ENCODE peak calls at places on chromosomes 11 and 22, in ten cellular contexts. T is tibial artery, O is heart right ventricle, S is iPS DF 6.9, Z is IMR-90, V is psoas muscle, Y is neural progenitor cell, A is adrenal gland, L is uterus, Q is mesenchymal stem cell. H is an unnamed sample. For H3K36me3 and H3K4me1, the result is how much of the 10 kb centered on the place peaks cover.

GRCh38 chr11:110422306-110422924 is 7.3 kb upstream of the FDX1 start:
- DNase-seq in T (no peak), O (no peak), S (no peak), Z (no peak), V (no peak), Y (no peak), A (no peak), L (no peak), Q (no peak), H (no peak)

GRCh38 chr11:116657842-116658825 is 114.7 kb downstream of the BUD13 start:
- DNase-seq in T (no peak), O (no peak), S (no peak), Z (no peak), V (no peak), Y (no peak), A (no peak), L (no peak), Q (no peak), H (no peak)

GRCh38 chr11:17351171-17351509 is 460 bp upstream of the NCR3LG1 start:
- DNase-seq in T (no peak), O (no peak), S (no peak), Z (no peak), V (no peak), Y (no peak), A (no peak), L (no peak), Q (no peak), H (no peak)

GRCh38 chr11:77201370-77201769 is 73.3 kb downstream of the MYO7A start:
- DNase-seq in T (peak), O (no peak), S (no peak), Z (no peak), V (no peak), Y (no peak), A (no peak), L (no peak), Q (no peak), H (no peak)

GRCh38 chr11:119788911-119789560 is 60.0 kb upstream of the NECTIN1 start:
- DNase-seq in T (peak), O (no peak), S (no peak), Z (no peak), V (no peak), Y (no peak), A (no peak), L (no peak), Q (no peak), H (no peak)

GRCh38 chr11:61543606-61544306 is 35.2 kb downstream of the LRRC10B start:
- DNase-seq in T (no peak), O (no peak), S (no peak), Z (peak), V (no peak), Y (no peak), A (no peak), L (no peak), Q (no peak), H (no peak)

GRCh38 chr22:42805016-42805997 is 51.8 kb downstream of the ARFGAP3 start:
- DNase-seq in T (no peak), O (peak), S (no peak), Z (no peak), V (peak), Y (peak), A (peak), L (peak), Q (no peak), H (peak)

GRCh38 chr11:94674005-94674491 is 94.1 kb upstream of the AMOTL1 start:
- DNase-seq in T (no peak), O (no peak), S (no peak), Z (no peak), V (peak), Y (no peak), A (peak), L (peak), Q (no peak), H (no peak)

GRCh38 chr11:821513-822371 is 3.0 kb downstream of the PNPLA2 start:
- DNase-seq in T (no peak), O (peak), S (no peak), Z (no peak), V (peak), Y (no peak), A (peak), L (no peak), Q (no peak), H (no peak)

GRCh38 chr11:21810650-21811049 is 382.2 kb upstream of the ANO5 start:
- DNase-seq in T (no peak), O (no peak), S (no peak), Z (no peak), V (peak), Y (no peak), A (no peak), L (no peak), Q (no peak), H (no peak)

GRCh38 chr11:103241574-103241973 is 132.3 kb downstream of the DYNC2H1 start:
- DNase-seq in T (no peak), O (no peak), S (no peak), Z (no peak), V (no peak), Y (no peak), A (no peak), L (no peak), Q (no peak), H (no peak)

DNA sequence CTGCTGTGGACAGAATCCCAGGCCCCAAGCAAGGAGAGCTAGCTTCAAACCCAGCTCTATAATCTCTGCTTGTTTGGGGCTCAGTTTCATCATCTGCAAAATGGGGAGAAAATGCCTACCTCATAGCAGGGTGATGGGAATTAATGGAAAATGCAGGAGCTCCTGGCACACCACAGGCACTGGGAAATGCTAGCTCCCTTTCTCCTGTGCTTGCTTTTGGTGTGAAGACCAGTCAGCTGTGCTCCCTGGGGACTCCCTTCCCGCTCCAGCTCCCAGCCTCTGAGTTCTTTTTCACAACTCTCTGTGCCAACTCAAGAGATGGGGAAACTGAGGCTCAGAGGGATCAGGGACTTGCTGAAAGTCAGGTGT is 8.2 kb upstream of the SERPINH1 start:
- DNase-seq in T (no peak), O (no peak), S (no peak), Z (no peak), V (no peak), Y (no peak), A (no peak), L (no peak), Q (peak), H (no peak)
- H3K27ac ChIP-seq in T (peak), O (peak), S (no peak), Z (peak), V (peak), Y (peak), A (peak), L (peak), Q (no peak), H (no peak)

DNA sequence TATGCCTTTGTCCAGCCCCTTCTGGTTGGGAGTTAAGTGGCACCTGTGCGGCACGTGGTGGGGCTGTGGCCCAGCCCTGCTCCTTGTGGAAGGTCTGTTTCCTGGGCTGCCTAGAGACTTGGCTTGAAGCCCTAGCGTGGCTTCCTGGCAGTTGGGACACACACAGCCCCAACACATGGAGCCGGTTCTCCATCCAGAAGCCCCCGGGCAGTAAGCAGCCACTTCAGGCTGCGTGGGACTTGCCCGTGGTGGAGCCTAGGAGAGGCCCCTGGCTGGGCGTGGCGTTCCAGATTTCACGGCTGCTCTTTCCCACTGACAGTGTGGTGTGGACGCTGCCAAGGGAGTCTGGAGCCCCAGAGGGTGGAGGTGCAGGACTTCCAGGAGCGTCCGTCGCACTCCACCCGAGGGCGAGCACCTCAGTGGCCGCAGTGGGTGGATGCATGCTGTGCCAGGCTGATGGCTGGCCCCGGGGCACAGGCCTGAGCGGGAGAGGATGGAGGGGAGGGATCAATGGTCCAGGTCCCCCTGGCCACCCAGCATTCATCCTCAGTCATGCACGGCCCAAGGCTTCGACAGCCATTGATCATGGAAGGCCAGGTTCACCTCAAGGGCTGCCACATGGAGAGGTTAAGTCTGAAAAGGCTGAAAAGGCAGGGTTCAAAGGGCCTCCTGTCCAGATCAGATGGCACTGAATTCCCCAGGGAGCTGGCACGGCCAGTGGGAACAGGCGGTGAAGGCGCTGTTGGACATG is 9.3 kb downstream of the CCND1 start:
- DNase-seq in T (no peak), O (no peak), S (no peak), Z (no peak), V (peak), Y (no peak), A (no peak), L (no peak), Q (no peak), H (no peak)
- H3K36me3 ChIP-seq in T (half or more), O (half or more), S (half or more), Z (half or more), V (under half), Y (under half), A (half or more), L (under half), Q (half or more), H (under half)

GRCh38 chr11:131467645-131468270 is 97.3 kb downstream of the NTM start:
- DNase-seq in T (no peak), O (no peak), S (no peak), Z (no peak), V (no peak), Y (no peak), A (no peak), L (no peak), Q (no peak), H (no peak)
- H3K4me1 ChIP-seq in T (under half), O (under half), S (under half), Z (under half), V (under half), Y (under half), A (under half), L (under half), Q (under half), H (under half)

GRCh38 chr22:40529817-40530216 is 106.7 kb downstream of the MRTFA start:
- DNase-seq in T (no peak), O (no peak), S (no peak), Z (peak), V (no peak), Y (no peak), A (no peak), L (no peak), Q (no peak), H (no peak)
- H3K27ac ChIP-seq in T (peak), O (no peak), S (no peak), Z (no peak), V (no peak), Y (no peak), A (no peak), L (peak), Q (no peak), H (no peak)